ENCODE peak calls at places on chromosomes 6 and 20, in six cellular contexts. I is cardiac muscle cell, Z is lower lobe of right lung, S is pancreas, U is AG04450, J is neural progenitor cell. T is an unnamed sample.
A peak's percentile ranks its signal among the peaks of the same experiment; 100 is the strongest.

GRCh38 chr6:140494321-140495085 is 1120.1 kb upstream of the CITED2 start:
- DNase-seq in S (no peak), J (no peak), I (no peak), U (no peak), Z (no peak), T (no peak)

GRCh38 chr6:167977717-167978467 is 19.6 kb upstream of the KIF25 start:
- DNase-seq in I (no peak), S (no peak), Z (no peak), J (no peak), U (no peak), T (no peak)

GRCh38 chr20:57941572-57942381 is 232.0 kb upstream of the PMEPA1 start:
- DNase-seq in I (no peak), J (no peak), Z (no peak), U (no peak), S (no peak), T (no peak)

GRCh38 chr6:31578461-31579118 is 3.2 kb downstream of the TNF start:
- DNase-seq in J (no peak), S (peak; percentile 61), U (no peak), I (no peak), Z (no peak), T (no peak)

GRCh38 chr6:132505158-132505557 is 7.8 kb downstream of the STX7 start:
- DNase-seq in U (no peak), J (no peak), Z (no peak), S (no peak), I (no peak), T (peak; percentile 21)

GRCh38 chr20:62859721-62860120 is 1.9 kb downstream of the TCFL5 start:
- DNase-seq in Z (no peak), S (no peak), U (no peak), J (no peak), I (no peak), T (no peak)

GRCh38 chr20:56328861-56329260 is 29.9 kb upstream of the FAM210B start:
- DNase-seq in Z (no peak), S (no peak), J (peak; percentile 51), U (no peak), I (peak; percentile 13), T (no peak)

GRCh38 chr6:148935705-148936306 is 189.0 kb downstream of the UST start:
- DNase-seq in I (no peak), S (no peak), U (no peak), J (peak; percentile 14), Z (no peak), T (no peak)

GRCh38 chr20:12305555-12305954 is 387.9 kb downstream of the BTBD3 start:
- DNase-seq in I (peak; percentile 2), S (no peak), Z (no peak), U (no peak), J (peak; percentile 34), T (no peak)

GRCh38 chr20:32028647-32029372 is 18.6 kb downstream of the CCM2L start:
- DNase-seq in S (no peak), I (peak; percentile 20), J (peak; percentile 59), Z (no peak), U (no peak), T (no peak)

GRCh38 chr6:1726341-1726763 is 116.6 kb downstream of the FOXC1 start:
- DNase-seq in S (no peak), I (no peak), J (peak; percentile 80), Z (no peak), U (no peak), T (no peak)

GRCh38 chr6:135088818-135089809 is 34.5 kb upstream of the HBS1L start:
- DNase-seq in J (peak; percentile 18), I (peak; percentile 76), U (peak; percentile 3), Z (no peak), S (no peak), T (no peak)

GRCh38 chr6:160198577-160199211 is 59.9 kb downstream of the SLC22A2 start:
- DNase-seq in I (peak; percentile 18), S (no peak), J (no peak), Z (no peak), U (no peak), T (no peak)

GRCh38 chr6:3822747-3823445 is 26.3 kb upstream of the FAM50B start:
- DNase-seq in S (no peak), U (no peak), J (no peak), I (peak; percentile 74), Z (no peak), T (no peak)

GRCh38 chr6:56292505-56293181 is 45.3 kb upstream of the COL21A1 start:
- DNase-seq in Z (no peak), S (no peak), I (peak; percentile 85), J (peak; percentile 73), U (peak; percentile 41), T (no peak)

GRCh38 chr6:36945301-36945700 is 9.2 kb upstream of the PI16 start:
- DNase-seq in J (no peak), Z (no peak), S (no peak), U (no peak), I (no peak), T (no peak)

GRCh38 chr6:36953931-36954261 is 642 bp upstream of the PI16 start:
- DNase-seq in S (no peak), U (no peak), J (no peak), I (no peak), Z (no peak), T (no peak)

GRCh38 chr6:36946526-36946925 is 8.0 kb upstream of the PI16 start:
- DNase-seq in S (no peak), I (no peak), U (no peak), Z (no peak), J (no peak), T (no peak)

GRCh38 chr6:36947570-36948351 is 6.8 kb upstream of the PI16 start:
- DNase-seq in S (no peak), J (peak; percentile 51), I (no peak), Z (no peak), U (no peak), T (peak; percentile 79)

GRCh38 chr6:36949636-36950035 is 4.9 kb upstream of the PI16 start:
- DNase-seq in J (no peak), I (no peak), Z (no peak), S (no peak), U (no peak), T (no peak)
- H3K27ac ChIP-seq in J (no peak overlapping the region), I (no peak overlapping the region), Z (no peak overlapping the region), S (no peak overlapping the region), U (peak overlapping the region; percentile 31), T (peak overlapping the region; percentile 24)

GRCh38 chr6:252775-253526 is 39.3 kb upstream of the DUSP22 start:
- DNase-seq in U (no peak), Z (no peak), I (no peak), J (no peak), S (no peak), T (no peak)

GRCh38 chr6:254011-254410 is 38.3 kb upstream of the DUSP22 start:
- DNase-seq in Z (no peak), J (no peak), S (no peak), U (no peak), I (no peak), T (no peak)

GRCh38 chr6:250676-251075 is 41.6 kb upstream of the DUSP22 start:
- DNase-seq in I (no peak), Z (no peak), U (no peak), J (no peak), S (no peak), T (no peak)

GRCh38 chr6:255418-256090 is 36.7 kb upstream of the DUSP22 start:
- DNase-seq in U (no peak), S (no peak), J (no peak), I (no peak), Z (no peak), T (no peak)

GRCh38 chr6:251920-252319 is 40.4 kb upstream of the DUSP22 start:
- DNase-seq in U (no peak), S (no peak), Z (no peak), I (no peak), J (no peak), T (no peak)
- H3K27ac ChIP-seq in U (no peak overlapping the region), S (no peak overlapping the region), Z (no peak overlapping the region), I (no peak overlapping the region), J (no peak overlapping the region), T (no peak overlapping the region)

DNA sequence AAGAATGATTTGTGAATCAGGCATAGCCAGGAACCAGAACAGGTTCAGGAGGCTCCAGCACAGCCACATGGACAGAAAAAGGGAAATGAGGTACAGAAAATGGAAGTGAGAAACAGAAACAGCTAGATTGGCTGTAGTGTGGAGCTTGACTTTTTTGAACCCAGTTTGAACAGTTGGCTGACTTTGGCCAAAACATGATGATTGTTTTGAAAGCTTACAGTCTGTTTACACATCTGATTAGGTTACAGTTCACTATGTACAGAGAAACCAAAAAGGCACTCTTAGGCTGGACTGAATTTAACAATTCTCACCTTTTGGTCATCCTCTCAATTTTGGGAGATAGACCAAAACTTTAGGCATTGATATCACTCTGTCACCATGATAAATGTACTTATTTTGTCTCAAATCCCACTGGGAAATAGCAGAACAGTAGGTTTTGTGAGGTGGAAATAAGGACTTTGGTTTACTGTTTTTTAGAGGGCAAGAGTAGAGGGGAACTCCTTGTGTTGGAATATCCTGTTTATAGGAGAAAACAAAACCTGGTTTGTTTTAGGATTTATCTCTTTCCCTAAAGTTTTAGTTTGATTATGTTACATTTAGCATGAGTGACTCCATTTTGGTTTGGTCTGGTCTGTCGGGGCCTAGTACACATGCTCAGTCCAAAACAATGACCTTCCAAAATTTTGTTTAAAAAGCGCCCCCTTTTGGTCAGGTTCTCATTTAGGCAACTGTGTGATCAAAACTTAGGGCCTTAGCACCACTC is 123.1 kb downstream of the OLIG3 start:
- DNase-seq in J (no peak), Z (no peak), I (no peak), S (no peak), U (no peak), T (no peak)
- H3K27ac ChIP-seq in J (no peak overlapping the region), Z (no peak overlapping the region), I (no peak overlapping the region), S (no peak overlapping the region), U (no peak overlapping the region), T (no peak overlapping the region)

GRCh38 chr6:143333749-143334520 is 116.6 kb downstream of the ADAT2 start:
- DNase-seq in S (no peak), I (no peak), Z (no peak), J (no peak), U (no peak), T (no peak)

GRCh38 chr6:143337201-143337949 is 113.1 kb downstream of the ADAT2 start:
- DNase-seq in Z (peak; percentile 52), S (peak; percentile 42), I (peak; percentile 32), U (no peak), J (peak; percentile 70), T (no peak)

GRCh38 chr6:143339223-143339622 is 111.3 kb downstream of the ADAT2 start:
- DNase-seq in S (no peak), J (no peak), U (no peak), I (no peak), Z (no peak), T (no peak)

GRCh38 chr6:143335865-143336264 is 114.6 kb downstream of the ADAT2 start:
- DNase-seq in Z (no peak), U (no peak), J (no peak), S (no peak), I (no peak), T (no peak)

DNA sequence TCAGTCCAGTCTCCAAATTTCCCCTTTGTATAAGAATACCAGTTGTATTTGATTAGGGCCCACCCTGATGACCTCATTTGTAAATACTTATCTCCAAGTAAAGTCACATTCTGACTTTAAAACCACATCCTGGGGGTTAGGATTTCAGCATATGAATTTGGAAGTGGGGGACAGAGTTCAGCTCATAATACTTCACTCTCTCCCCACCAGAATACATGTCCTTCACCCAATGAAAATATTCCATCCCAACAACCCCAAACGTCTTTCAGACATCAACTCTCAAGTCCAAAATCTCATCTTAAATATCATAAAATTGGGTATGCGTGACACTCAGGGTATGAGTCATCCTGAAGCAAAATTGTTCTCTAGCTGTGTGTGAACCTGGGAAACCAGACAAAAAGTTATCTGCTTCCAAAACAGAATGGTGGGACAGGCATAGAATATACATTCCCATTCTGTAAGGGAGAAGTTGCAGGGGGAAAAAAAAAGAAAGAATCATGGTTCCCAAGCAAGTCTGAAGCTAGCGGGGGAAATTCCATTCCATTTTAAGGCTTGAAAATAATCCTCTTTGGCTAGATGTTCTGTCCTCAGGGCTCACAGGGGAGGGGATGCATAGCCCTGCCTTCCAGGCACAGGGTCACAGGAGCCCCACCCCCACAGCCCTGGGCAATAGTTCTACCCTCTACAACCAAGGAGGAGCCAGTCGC is 113.9 kb downstream of the ADAT2 start:
- DNase-seq in U (peak; percentile 6), S (no peak), J (no peak), Z (no peak), I (peak; percentile 15), T (no peak)
- H3K27ac ChIP-seq in U (peak overlapping the region; percentile 55), S (no peak overlapping the region), J (no peak overlapping the region), Z (no peak overlapping the region), I (no peak overlapping the region), T (no peak overlapping the region)